ENCODE peak calls at places on chromosomes 11 and 22, in five cellular contexts. Z is stimulated activated CD8-positive, alpha-beta memory T cell treated with anti-CD3 and anti-CD28 coated beads, Interleukin-2, amount 100 ng/mL, for 1 hour; I is stimulated activated CD4-positive, alpha-beta T cell treated with anti-CD3 and anti-CD28 coated beads, Interleukin-1b, Interleukin-23, amount 100 ng/mL, for 1 hour; E is HuH-7; F is HCEC 1CT. U is an unnamed sample.

GRCh38 chr11:34213366-34213765 is 107.9 kb downstream of the NAT10 start:
- DNase-seq in Z (no peak), I (no peak), E (no peak), F (no peak), U (no peak)

GRCh38 chr11:118975771-118976709 is 4.5 kb downstream of the FOXR1 start:
- DNase-seq in Z (no peak), I (no peak), E (no peak), F (no peak), U (no peak)

GRCh38 chr11:2737876-2738275 is 38.1 kb upstream of the KCNQ1OT1 start:
- DNase-seq in Z (no peak), I (no peak), E (peak), F (no peak), U (no peak)

GRCh38 chr11:109978895-109979294 is 114.3 kb upstream of the ZC3H12C start:
- DNase-seq in Z (no peak), I (no peak), E (no peak), F (no peak), U (no peak)

GRCh38 chr22:48882636-48883200 is 945.0 kb downstream of the BRD1 start:
- DNase-seq in Z (no peak), I (no peak), E (no peak), F (no peak), U (no peak)

GRCh38 chr22:36816338-36816634 is 549 bp downstream of the PVALB start:
- DNase-seq in Z (no peak), I (no peak), E (no peak), F (no peak), U (no peak)

GRCh38 chr11:17781221-17781620 is 46.6 kb downstream of the KCNC1 start:
- DNase-seq in Z (no peak), I (no peak), E (no peak), F (no peak), U (no peak)

GRCh38 chr11:21552910-21553309 is 640.0 kb upstream of the ANO5 start:
- DNase-seq in Z (no peak), I (no peak), E (no peak), F (no peak), U (no peak)

GRCh38 chr22:22940961-22941605 is 53.5 kb downstream of the IGLL5 start:
- DNase-seq in Z (no peak), I (no peak), E (no peak), F (no peak), U (no peak)

GRCh38 chr11:111417011-111417765 is 38.1 kb upstream of the POU2AF1 start:
- DNase-seq in Z (no peak), I (no peak), E (no peak), F (no peak), U (no peak)

GRCh38 chr11:34468209-34468841 is 29.6 kb downstream of the CAT start:
- DNase-seq in Z (no peak), I (no peak), E (peak), F (peak), U (no peak)

GRCh38 chr11:134539285-134539684 is 127.2 kb upstream of the B3GAT1 start:
- DNase-seq in Z (no peak), I (no peak), E (no peak), F (no peak), U (no peak)

GRCh38 chr11:119337581-119338317 is 2.9 kb downstream of the C1QTNF5 start:
- DNase-seq in Z (no peak), I (no peak), E (no peak), F (peak), U (no peak)

GRCh38 chr11:83715927-83716525 is 429.9 kb upstream of the CCDC90B start:
- DNase-seq in Z (no peak), I (no peak), E (no peak), F (no peak), U (no peak)

GRCh38 chr11:5369793-5370192 is 13.8 kb upstream of the OR51M1 start:
- DNase-seq in Z (no peak), I (no peak), E (peak), F (peak), U (no peak)

GRCh38 chr22:34866501-34867171 is 199.3 kb upstream of the ISX start:
- DNase-seq in Z (no peak), I (no peak), E (no peak), F (no peak), U (no peak)

GRCh38 chr11:3197044-3197715 is 21.4 kb downstream of the MRGPRG start:
- DNase-seq in Z (no peak), I (no peak), E (no peak), F (no peak), U (no peak)

GRCh38 chr11:122882809-122883681 is 486 bp downstream of the JHY start:
- DNase-seq in Z (peak), I (no peak), E (no peak), F (peak), U (peak)

GRCh38 chr22:25360891-25361645 is 141.6 kb downstream of the CRYBB2 start:
- DNase-seq in Z (no peak), I (no peak), E (no peak), F (no peak), U (no peak)

GRCh38 chr11:63667993-63668392 is 3.2 kb downstream of the ATL3 start:
- DNase-seq in Z (no peak), I (no peak), E (no peak), F (peak), U (no peak)

GRCh38 chr11:812390-812789 is 2.6 kb downstream of the RPLP2 start:
- DNase-seq in Z (no peak), I (no peak), E (no peak), F (peak), U (no peak)

GRCh38 chr11:42960521-42961088 is 351.2 kb upstream of the API5 start:
- DNase-seq in Z (no peak), I (no peak), E (no peak), F (no peak), U (no peak)

GRCh38 chr11:3380706-3381570 is 2.0 kb upstream of the ZNF195 start:
- DNase-seq in Z (no peak), I (no peak), E (no peak), F (peak), U (no peak)

GRCh38 chr11:115993613-115994012 is 489.4 kb upstream of the CADM1 start:
- DNase-seq in Z (no peak), I (no peak), E (no peak), F (no peak), U (no peak)

GRCh38 chr11:67463680-67464410 is 5.2 kb downstream of the TMEM134 start:
- DNase-seq in Z (no peak), I (no peak), E (no peak), F (no peak), U (no peak)

GRCh38 chr22:47835726-47836125 is 1073.3 kb downstream of the TBC1D22A start:
- DNase-seq in Z (no peak), I (no peak), E (no peak), F (peak), U (no peak)

GRCh38 chr11:72740060-72740424 is 12.2 kb downstream of the ARAP1 start:
- DNase-seq in Z (no peak), I (no peak), E (no peak), F (no peak), U (no peak)

GRCh38 chr22:43796567-43796966 is 15.5 kb downstream of the EFCAB6 start:
- DNase-seq in Z (no peak), I (no peak), E (peak), F (peak), U (no peak)

GRCh38 chr22:49321477-49322055 is 506.1 kb downstream of the BRD1 start:
- DNase-seq in Z (no peak), I (no peak), E (no peak), F (no peak), U (no peak)

GRCh38 chr22:41254230-41254629 is 13.5 kb upstream of the CHADL start:
- DNase-seq in Z (no peak), I (no peak), E (no peak), F (no peak), U (no peak)

GRCh38 chr11:99197477-99197876 is 176.7 kb downstream of the CNTN5 start:
- DNase-seq in Z (no peak), I (no peak), E (no peak), F (no peak), U (no peak)

GRCh38 chr11:17649696-17650600 is 69.4 kb upstream of the MYOD1 start:
- DNase-seq in Z (no peak), I (no peak), E (no peak), F (peak), U (no peak)

GRCh38 chr11:75850787-75851186 is 35.8 kb downstream of the UVRAG start:
- DNase-seq in Z (no peak), I (no peak), E (no peak), F (no peak), U (no peak)

GRCh38 chr11:130771708-130772107 is 144.6 kb downstream of the SNX19 start:
- DNase-seq in Z (no peak), I (no peak), E (no peak), F (no peak), U (no peak)

GRCh38 chr11:112172362-112172994 is 2.8 kb upstream of the BCO2 start:
- DNase-seq in Z (no peak), I (no peak), E (no peak), F (peak), U (no peak)

GRCh38 chr11:20156876-20157613 is 3.2 kb downstream of the DBX1 start:
- DNase-seq in Z (peak), I (no peak), E (no peak), F (no peak), U (no peak)

GRCh38 chr11:65588199-65589054 is 7.2 kb downstream of the KCNK7 start:
- DNase-seq in Z (peak), I (peak), E (peak), F (peak), U (no peak)

U was measured in activated gamma-delta T cell.